ENCODE peak calls at places on chromosomes 7 and 10, in eight cellular contexts. One of them, this sample, is unnamed.

GRCh38 chr7:130022115-130022514 is 29.1 kb downstream of the ZC3HC1 start:
- DNase-seq in HCT116: no peak
- DNase-seq in sigmoid colon: no peak
- DNase-seq in transverse colon: no peak
- DNase-seq in GM23338: no peak
- DNase-seq in H1: no peak
- DNase-seq in breast epithelium: no peak
- DNase-seq in HL-60: no peak
- DNase-seq in this sample: no peak

GRCh38 chr7:50824882-50825281 is 42.2 kb upstream of the GRB10 start:
- DNase-seq in HCT116: no peak
- DNase-seq in HL-60: no peak
- DNase-seq in GM23338: no peak
- DNase-seq in sigmoid colon: no peak
- DNase-seq in transverse colon: no peak
- DNase-seq in breast epithelium: no peak
- DNase-seq in H1: no peak
- DNase-seq in this sample: no peak

GRCh38 chr10:27319752-27320561 is 79.4 kb upstream of the ACBD5 start:
- DNase-seq in HL-60: peak
- DNase-seq in H1: no peak
- DNase-seq in GM23338: peak
- DNase-seq in sigmoid colon: peak
- DNase-seq in breast epithelium: peak
- DNase-seq in HCT116: no peak
- DNase-seq in transverse colon: peak
- DNase-seq in this sample: peak

GRCh38 chr10:7311256-7312178 is 99.3 kb downstream of the SFMBT2 start:
- DNase-seq in breast epithelium: no peak
- DNase-seq in HCT116: no peak
- DNase-seq in sigmoid colon: no peak
- DNase-seq in transverse colon: no peak
- DNase-seq in HL-60: no peak
- DNase-seq in GM23338: no peak
- DNase-seq in H1: no peak
- DNase-seq in this sample: no peak

GRCh38 chr10:88200637-88201036 is 337.2 kb downstream of the PTEN start:
- DNase-seq in transverse colon: no peak
- DNase-seq in HL-60: no peak
- DNase-seq in HCT116: no peak
- DNase-seq in H1: no peak
- DNase-seq in GM23338: no peak
- DNase-seq in breast epithelium: no peak
- DNase-seq in sigmoid colon: no peak
- DNase-seq in this sample: no peak

GRCh38 chr7:34133983-34134782 is 228.8 kb downstream of the BMPER start:
- DNase-seq in sigmoid colon: peak
- DNase-seq in breast epithelium: no peak
- DNase-seq in H1: peak
- DNase-seq in transverse colon: peak
- DNase-seq in HL-60: peak
- DNase-seq in HCT116: peak
- DNase-seq in GM23338: peak
- DNase-seq in this sample: peak

GRCh38 chr7:41711283-41712064 is 8.6 kb upstream of the INHBA start:
- DNase-seq in sigmoid colon: no peak
- DNase-seq in GM23338: peak
- DNase-seq in transverse colon: peak
- DNase-seq in H1: no peak
- DNase-seq in HL-60: no peak
- DNase-seq in breast epithelium: no peak
- DNase-seq in HCT116: no peak
- DNase-seq in this sample: no peak

GRCh38 chr10:106078796-106079576 is 1085.5 kb downstream of the SORCS1 start:
- DNase-seq in GM23338: peak
- DNase-seq in transverse colon: no peak
- DNase-seq in sigmoid colon: no peak
- DNase-seq in HL-60: no peak
- DNase-seq in breast epithelium: no peak
- DNase-seq in HCT116: no peak
- DNase-seq in H1: no peak
- DNase-seq in this sample: no peak

GRCh38 chr10:7258948-7259523 is 151.8 kb downstream of the SFMBT2 start:
- DNase-seq in sigmoid colon: no peak
- DNase-seq in GM23338: no peak
- DNase-seq in transverse colon: peak
- DNase-seq in HCT116: no peak
- DNase-seq in H1: no peak
- DNase-seq in HL-60: no peak
- DNase-seq in breast epithelium: no peak
- DNase-seq in this sample: no peak

GRCh38 chr10:99941942-99942835 is 67.6 kb downstream of the DNMBP start:
- DNase-seq in transverse colon: no peak
- DNase-seq in breast epithelium: no peak
- DNase-seq in HCT116: no peak
- DNase-seq in HL-60: no peak
- DNase-seq in H1: no peak
- DNase-seq in sigmoid colon: no peak
- DNase-seq in GM23338: no peak
- DNase-seq in this sample: no peak

GRCh38 chr10:33143160-33143728 is 185.2 kb upstream of the ITGB1 start:
- DNase-seq in HCT116: no peak
- DNase-seq in GM23338: no peak
- DNase-seq in H1: no peak
- DNase-seq in sigmoid colon: peak
- DNase-seq in breast epithelium: no peak
- DNase-seq in transverse colon: no peak
- DNase-seq in HL-60: no peak
- DNase-seq in this sample: no peak

GRCh38 chr7:46854958-46855473 is 726.9 kb downstream of the TNS3 start:
- DNase-seq in sigmoid colon: no peak
- DNase-seq in GM23338: no peak
- DNase-seq in HL-60: no peak
- DNase-seq in breast epithelium: no peak
- DNase-seq in HCT116: no peak
- DNase-seq in H1: no peak
- DNase-seq in transverse colon: no peak
- DNase-seq in this sample: no peak

GRCh38 chr10:83677795-83678194 is 461.5 kb upstream of the GHITM start:
- DNase-seq in transverse colon: no peak
- DNase-seq in HCT116: no peak
- DNase-seq in HL-60: no peak
- DNase-seq in sigmoid colon: peak
- DNase-seq in breast epithelium: no peak
- DNase-seq in GM23338: no peak
- DNase-seq in H1: no peak
- DNase-seq in this sample: no peak

GRCh38 chr7:55550010-55550409 is 22.3 kb downstream of the VOPP1 start:
- DNase-seq in HCT116: peak
- DNase-seq in HL-60: no peak
- DNase-seq in breast epithelium: peak
- DNase-seq in transverse colon: peak
- DNase-seq in sigmoid colon: no peak
- DNase-seq in H1: no peak
- DNase-seq in GM23338: no peak
- DNase-seq in this sample: peak

GRCh38 chr10:25682203-25682950 is 251.7 kb upstream of the MYO3A start:
- DNase-seq in H1: no peak
- DNase-seq in transverse colon: no peak
- DNase-seq in GM23338: peak
- DNase-seq in sigmoid colon: no peak
- DNase-seq in HL-60: no peak
- DNase-seq in breast epithelium: no peak
- DNase-seq in HCT116: no peak
- DNase-seq in this sample: no peak

GRCh38 chr10:91758303-91759146 is 39.7 kb upstream of the TNKS2 start:
- DNase-seq in GM23338: peak
- DNase-seq in H1: no peak
- DNase-seq in HCT116: peak
- DNase-seq in breast epithelium: no peak
- DNase-seq in sigmoid colon: no peak
- DNase-seq in HL-60: peak
- DNase-seq in transverse colon: no peak
- DNase-seq in this sample: no peak

GRCh38 chr7:151410405-151411390 is 860 bp upstream of the WDR86 start:
- DNase-seq in H1: no peak
- DNase-seq in HCT116: no peak
- DNase-seq in breast epithelium: no peak
- DNase-seq in transverse colon: no peak
- DNase-seq in sigmoid colon: peak
- DNase-seq in HL-60: no peak
- DNase-seq in GM23338: peak
- DNase-seq in this sample: no peak

GRCh38 chr10:60291354-60291930 is 98.2 kb downstream of the ANK3 start:
- DNase-seq in HL-60: no peak
- DNase-seq in transverse colon: no peak
- DNase-seq in HCT116: no peak
- DNase-seq in sigmoid colon: no peak
- DNase-seq in breast epithelium: no peak
- DNase-seq in GM23338: no peak
- DNase-seq in H1: no peak
- DNase-seq in this sample: no peak

GRCh38 chr10:60733189-60733815 is 45.0 kb upstream of the CDK1 start:
- DNase-seq in HL-60: no peak
- DNase-seq in breast epithelium: peak
- DNase-seq in H1: no peak
- DNase-seq in transverse colon: peak
- DNase-seq in sigmoid colon: no peak
- DNase-seq in HCT116: peak
- DNase-seq in GM23338: peak
- DNase-seq in this sample: peak

GRCh38 chr7:43666938-43667337 is 62.4 kb downstream of the COA1 start:
- DNase-seq in transverse colon: no peak
- DNase-seq in sigmoid colon: no peak
- DNase-seq in breast epithelium: no peak
- DNase-seq in HL-60: no peak
- DNase-seq in H1: no peak
- DNase-seq in GM23338: no peak
- DNase-seq in HCT116: no peak
- DNase-seq in this sample: no peak
- TF ChIP-seq POLR2AphosphoS5 in transverse colon: no peak
- TF ChIP-seq POLR2AphosphoS5 in sigmoid colon: no peak
- TF ChIP-seq POLR2AphosphoS5 in breast epithelium: no peak
- TF ChIP-seq POLR2AphosphoS5 in HL-60: no peak
- TF ChIP-seq POLR2AphosphoS5 in H1: no peak
- TF ChIP-seq POLR2AphosphoS5 in GM23338: no peak
- TF ChIP-seq POLR2AphosphoS5 in HCT116: no peak
- TF ChIP-seq POLR2AphosphoS5 in this sample: no peak

DNA sequence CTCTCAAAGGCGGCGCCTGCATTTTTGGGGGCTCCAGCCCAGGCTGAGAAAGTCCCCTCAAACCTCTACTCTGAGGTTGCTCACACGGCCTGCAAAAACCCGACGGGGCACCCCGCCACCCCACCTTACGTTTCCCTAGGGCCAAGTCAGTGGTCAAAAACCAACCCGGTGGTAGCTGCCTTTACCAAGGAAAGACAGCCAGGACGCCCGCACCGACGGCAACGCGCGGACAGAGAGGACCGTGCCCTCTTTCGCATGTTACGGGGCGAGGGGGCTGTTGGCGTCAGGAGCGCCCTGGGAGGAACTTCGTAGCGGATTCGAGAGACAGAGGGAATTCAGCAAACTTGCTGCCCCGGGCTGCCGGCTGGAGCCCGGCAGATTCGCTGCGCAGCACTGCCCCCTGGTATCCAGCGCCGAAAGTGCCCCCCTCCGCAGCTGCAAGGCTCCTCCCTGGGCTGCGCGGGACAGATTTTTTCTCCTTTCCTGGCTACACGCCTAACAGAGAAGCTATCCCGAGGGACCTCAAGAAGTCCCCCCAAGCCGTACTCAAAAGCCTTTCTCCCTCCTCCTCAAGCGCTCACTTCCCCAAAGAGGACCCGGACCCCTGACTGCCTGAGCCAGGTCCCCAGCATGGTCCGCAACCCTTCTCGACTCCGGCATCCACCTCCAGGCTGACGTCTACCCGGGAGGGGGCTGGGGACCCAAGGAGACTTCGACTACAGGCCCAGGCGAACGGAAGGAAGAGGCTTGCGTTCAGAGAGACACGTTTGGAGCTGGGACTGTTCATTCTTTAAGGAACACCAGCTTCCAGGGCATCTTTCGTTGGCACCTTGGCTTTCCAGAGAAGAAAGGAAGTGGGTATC is 27.7 kb upstream of the VAX1 start:
- DNase-seq in transverse colon: peak
- DNase-seq in HL-60: peak
- DNase-seq in HCT116: peak
- DNase-seq in breast epithelium: no peak
- DNase-seq in H1: peak
- DNase-seq in sigmoid colon: no peak
- DNase-seq in GM23338: peak
- DNase-seq in this sample: no peak
- H3K4me3 ChIP-seq in transverse colon: no peak
- H3K4me3 ChIP-seq in HL-60: no peak
- H3K4me3 ChIP-seq in HCT116: peak
- H3K4me3 ChIP-seq in breast epithelium: peak
- H3K4me3 ChIP-seq in H1: no peak
- H3K4me3 ChIP-seq in sigmoid colon: no peak
- H3K4me3 ChIP-seq in GM23338: peak
- H3K4me3 ChIP-seq in this sample: no peak

GRCh38 chr10:10662720-10663467 is 354.8 kb upstream of the CELF2 start:
- DNase-seq in GM23338: no peak
- DNase-seq in transverse colon: no peak
- DNase-seq in HL-60: no peak
- DNase-seq in sigmoid colon: no peak
- DNase-seq in H1: no peak
- DNase-seq in breast epithelium: peak
- DNase-seq in HCT116: no peak
- DNase-seq in this sample: no peak

GRCh38 chr10:10667466-10667865 is 350.2 kb upstream of the CELF2 start:
- DNase-seq in transverse colon: no peak
- DNase-seq in sigmoid colon: no peak
- DNase-seq in HL-60: no peak
- DNase-seq in HCT116: no peak
- DNase-seq in H1: no peak
- DNase-seq in GM23338: no peak
- DNase-seq in breast epithelium: no peak
- DNase-seq in this sample: no peak

GRCh38 chr10:10661176-10661575 is 356.5 kb upstream of the CELF2 start:
- DNase-seq in HL-60: no peak
- DNase-seq in H1: no peak
- DNase-seq in GM23338: no peak
- DNase-seq in sigmoid colon: no peak
- DNase-seq in transverse colon: no peak
- DNase-seq in HCT116: no peak
- DNase-seq in breast epithelium: no peak
- DNase-seq in this sample: no peak

GRCh38 chr10:10663587-10663986 is 354.1 kb upstream of the CELF2 start:
- DNase-seq in sigmoid colon: no peak
- DNase-seq in HCT116: no peak
- DNase-seq in HL-60: no peak
- DNase-seq in transverse colon: no peak
- DNase-seq in breast epithelium: no peak
- DNase-seq in GM23338: no peak
- DNase-seq in H1: no peak
- DNase-seq in this sample: no peak

GRCh38 chr10:10665750-10666149 is 351.9 kb upstream of the CELF2 start:
- DNase-seq in H1: no peak
- DNase-seq in GM23338: no peak
- DNase-seq in HL-60: no peak
- DNase-seq in breast epithelium: no peak
- DNase-seq in HCT116: no peak
- DNase-seq in transverse colon: no peak
- DNase-seq in sigmoid colon: no peak
- DNase-seq in this sample: no peak
- TF ChIP-seq POLR2AphosphoS5 in H1: no peak
- TF ChIP-seq POLR2AphosphoS5 in GM23338: no peak
- TF ChIP-seq POLR2AphosphoS5 in HL-60: no peak
- TF ChIP-seq POLR2AphosphoS5 in breast epithelium: no peak
- TF ChIP-seq POLR2AphosphoS5 in HCT116: no peak
- TF ChIP-seq POLR2AphosphoS5 in transverse colon: no peak
- TF ChIP-seq POLR2AphosphoS5 in sigmoid colon: no peak
- TF ChIP-seq POLR2AphosphoS5 in this sample: no peak

GRCh38 chr7:1536768-1537630 is 6.5 kb downstream of the MAFK start:
- DNase-seq in H1: no peak
- DNase-seq in HCT116: peak
- DNase-seq in transverse colon: peak
- DNase-seq in breast epithelium: peak
- DNase-seq in HL-60: no peak
- DNase-seq in sigmoid colon: peak
- DNase-seq in GM23338: peak
- DNase-seq in this sample: peak
- H3K4me3 ChIP-seq in H1: no peak
- H3K4me3 ChIP-seq in HCT116: peak
- H3K4me3 ChIP-seq in transverse colon: peak
- H3K4me3 ChIP-seq in breast epithelium: peak
- H3K4me3 ChIP-seq in HL-60: no peak
- H3K4me3 ChIP-seq in sigmoid colon: peak
- H3K4me3 ChIP-seq in GM23338: peak
- H3K4me3 ChIP-seq in this sample: peak

This sample was measured in prostate gland.